ENCODE peak calls at places on chromosomes 3 and 15, in eight cellular contexts. One of them, this sample, is unnamed.

GRCh38 chr15:49900836-49901235 is 218.2 kb downstream of the ATP8B4 start:
- DNase-seq in choroid plexus epithelial cell: no peak
- DNase-seq in activated effector memory CD4-positive, alpha-beta T cell treated with anti-CD3 and anti-CD28 coated beads, Interleukin-2, amount 50 U/mL, for 16 hours: no peak
- DNase-seq in mesendoderm: no peak
- DNase-seq in HT-29: no peak
- DNase-seq in globus pallidus: peak
- DNase-seq in ELR: no peak
- DNase-seq in NCI-H146: no peak
- DNase-seq in this sample: no peak

GRCh38 chr15:52112203-52112750 is 298 bp downstream of the BCL2L10 start:
- DNase-seq in choroid plexus epithelial cell: no peak
- DNase-seq in activated effector memory CD4-positive, alpha-beta T cell treated with anti-CD3 and anti-CD28 coated beads, Interleukin-2, amount 50 U/mL, for 16 hours: peak
- DNase-seq in mesendoderm: no peak
- DNase-seq in HT-29: peak
- DNase-seq in globus pallidus: no peak
- DNase-seq in ELR: no peak
- DNase-seq in NCI-H146: peak
- DNase-seq in this sample: peak

GRCh38 chr3:65669163-65669875 is 369.4 kb downstream of the MAGI1 start:
- DNase-seq in choroid plexus epithelial cell: peak
- DNase-seq in activated effector memory CD4-positive, alpha-beta T cell treated with anti-CD3 and anti-CD28 coated beads, Interleukin-2, amount 50 U/mL, for 16 hours: no peak
- DNase-seq in mesendoderm: no peak
- DNase-seq in HT-29: no peak
- DNase-seq in globus pallidus: no peak
- DNase-seq in ELR: no peak
- DNase-seq in NCI-H146: no peak
- DNase-seq in this sample: no peak

GRCh38 chr3:55826731-55827496 is 339.8 kb upstream of the WNT5A start:
- DNase-seq in choroid plexus epithelial cell: peak
- DNase-seq in activated effector memory CD4-positive, alpha-beta T cell treated with anti-CD3 and anti-CD28 coated beads, Interleukin-2, amount 50 U/mL, for 16 hours: no peak
- DNase-seq in mesendoderm: no peak
- DNase-seq in HT-29: no peak
- DNase-seq in globus pallidus: no peak
- DNase-seq in ELR: no peak
- DNase-seq in NCI-H146: no peak
- DNase-seq in this sample: no peak

GRCh38 chr15:57172925-57173324 is 203.4 kb upstream of the CGNL1 start:
- DNase-seq in choroid plexus epithelial cell: peak
- DNase-seq in activated effector memory CD4-positive, alpha-beta T cell treated with anti-CD3 and anti-CD28 coated beads, Interleukin-2, amount 50 U/mL, for 16 hours: no peak
- DNase-seq in mesendoderm: no peak
- DNase-seq in HT-29: no peak
- DNase-seq in globus pallidus: no peak
- DNase-seq in ELR: no peak
- DNase-seq in NCI-H146: no peak
- DNase-seq in this sample: no peak

GRCh38 chr15:55710286-55710685 is 32.7 kb downstream of the PRTG start:
- DNase-seq in choroid plexus epithelial cell: no peak
- DNase-seq in activated effector memory CD4-positive, alpha-beta T cell treated with anti-CD3 and anti-CD28 coated beads, Interleukin-2, amount 50 U/mL, for 16 hours: no peak
- DNase-seq in mesendoderm: no peak
- DNase-seq in HT-29: no peak
- DNase-seq in globus pallidus: no peak
- DNase-seq in ELR: no peak
- DNase-seq in NCI-H146: no peak
- DNase-seq in this sample: no peak

GRCh38 chr3:194261581-194262063 is 89.5 kb downstream of the CPN2 start:
- DNase-seq in choroid plexus epithelial cell: no peak
- DNase-seq in activated effector memory CD4-positive, alpha-beta T cell treated with anti-CD3 and anti-CD28 coated beads, Interleukin-2, amount 50 U/mL, for 16 hours: peak
- DNase-seq in mesendoderm: no peak
- DNase-seq in HT-29: no peak
- DNase-seq in globus pallidus: no peak
- DNase-seq in ELR: no peak
- DNase-seq in NCI-H146: no peak
- DNase-seq in this sample: no peak

GRCh38 chr3:154656496-154656895 is 226.5 kb upstream of the GPR149 start:
- DNase-seq in choroid plexus epithelial cell: no peak
- DNase-seq in activated effector memory CD4-positive, alpha-beta T cell treated with anti-CD3 and anti-CD28 coated beads, Interleukin-2, amount 50 U/mL, for 16 hours: no peak
- DNase-seq in mesendoderm: no peak
- DNase-seq in HT-29: no peak
- DNase-seq in globus pallidus: no peak
- DNase-seq in ELR: no peak
- DNase-seq in NCI-H146: no peak
- DNase-seq in this sample: no peak

GRCh38 chr15:26641144-26641543 is 131.7 kb downstream of the GABRB3 start:
- DNase-seq in choroid plexus epithelial cell: no peak
- DNase-seq in activated effector memory CD4-positive, alpha-beta T cell treated with anti-CD3 and anti-CD28 coated beads, Interleukin-2, amount 50 U/mL, for 16 hours: no peak
- DNase-seq in mesendoderm: no peak
- DNase-seq in HT-29: no peak
- DNase-seq in globus pallidus: no peak
- DNase-seq in ELR: no peak
- DNase-seq in NCI-H146: no peak
- DNase-seq in this sample: no peak

GRCh38 chr15:55766676-55767075 is 23.7 kb upstream of the PRTG start:
- DNase-seq in choroid plexus epithelial cell: no peak
- DNase-seq in activated effector memory CD4-positive, alpha-beta T cell treated with anti-CD3 and anti-CD28 coated beads, Interleukin-2, amount 50 U/mL, for 16 hours: no peak
- DNase-seq in mesendoderm: no peak
- DNase-seq in HT-29: no peak
- DNase-seq in globus pallidus: no peak
- DNase-seq in ELR: no peak
- DNase-seq in NCI-H146: no peak
- DNase-seq in this sample: no peak

GRCh38 chr3:189212681-189213080 is 40.9 kb downstream of the TPRG1 start:
- DNase-seq in choroid plexus epithelial cell: no peak
- DNase-seq in activated effector memory CD4-positive, alpha-beta T cell treated with anti-CD3 and anti-CD28 coated beads, Interleukin-2, amount 50 U/mL, for 16 hours: no peak
- DNase-seq in mesendoderm: no peak
- DNase-seq in HT-29: no peak
- DNase-seq in globus pallidus: no peak
- DNase-seq in ELR: no peak
- DNase-seq in NCI-H146: no peak
- DNase-seq in this sample: no peak

GRCh38 chr3:136512391-136512790 is 239.8 kb downstream of the STAG1 start:
- DNase-seq in choroid plexus epithelial cell: peak
- DNase-seq in activated effector memory CD4-positive, alpha-beta T cell treated with anti-CD3 and anti-CD28 coated beads, Interleukin-2, amount 50 U/mL, for 16 hours: no peak
- DNase-seq in mesendoderm: no peak
- DNase-seq in HT-29: no peak
- DNase-seq in globus pallidus: no peak
- DNase-seq in ELR: no peak
- DNase-seq in NCI-H146: no peak
- DNase-seq in this sample: no peak

GRCh38 chr3:125003369-125003853 is 52.4 kb downstream of the HEG1 start:
- DNase-seq in choroid plexus epithelial cell: peak
- DNase-seq in activated effector memory CD4-positive, alpha-beta T cell treated with anti-CD3 and anti-CD28 coated beads, Interleukin-2, amount 50 U/mL, for 16 hours: no peak
- DNase-seq in mesendoderm: no peak
- DNase-seq in HT-29: peak
- DNase-seq in globus pallidus: peak
- DNase-seq in ELR: peak
- DNase-seq in NCI-H146: no peak
- DNase-seq in this sample: no peak

GRCh38 chr3:25854214-25854613 is 64.3 kb downstream of the OXSM start:
- DNase-seq in choroid plexus epithelial cell: peak
- DNase-seq in activated effector memory CD4-positive, alpha-beta T cell treated with anti-CD3 and anti-CD28 coated beads, Interleukin-2, amount 50 U/mL, for 16 hours: no peak
- DNase-seq in mesendoderm: no peak
- DNase-seq in HT-29: no peak
- DNase-seq in globus pallidus: no peak
- DNase-seq in ELR: peak
- DNase-seq in NCI-H146: no peak
- DNase-seq in this sample: peak

GRCh38 chr3:152574461-152575079 is 260.4 kb upstream of the P2RY1 start:
- DNase-seq in choroid plexus epithelial cell: peak
- DNase-seq in activated effector memory CD4-positive, alpha-beta T cell treated with anti-CD3 and anti-CD28 coated beads, Interleukin-2, amount 50 U/mL, for 16 hours: peak
- DNase-seq in mesendoderm: peak
- DNase-seq in HT-29: peak
- DNase-seq in globus pallidus: peak
- DNase-seq in ELR: peak
- DNase-seq in NCI-H146: peak
- DNase-seq in this sample: peak

GRCh38 chr15:98442379-98442833 is 205.9 kb upstream of the IGF1R start:
- DNase-seq in choroid plexus epithelial cell: peak
- DNase-seq in activated effector memory CD4-positive, alpha-beta T cell treated with anti-CD3 and anti-CD28 coated beads, Interleukin-2, amount 50 U/mL, for 16 hours: peak
- DNase-seq in mesendoderm: peak
- DNase-seq in HT-29: peak
- DNase-seq in globus pallidus: no peak
- DNase-seq in ELR: peak
- DNase-seq in NCI-H146: peak
- DNase-seq in this sample: peak

GRCh38 chr3:189324538-189325138 is 152.9 kb downstream of the TPRG1 start:
- DNase-seq in choroid plexus epithelial cell: peak
- DNase-seq in activated effector memory CD4-positive, alpha-beta T cell treated with anti-CD3 and anti-CD28 coated beads, Interleukin-2, amount 50 U/mL, for 16 hours: peak
- DNase-seq in mesendoderm: no peak
- DNase-seq in HT-29: peak
- DNase-seq in globus pallidus: no peak
- DNase-seq in ELR: peak
- DNase-seq in NCI-H146: peak
- DNase-seq in this sample: peak

GRCh38 chr15:39514933-39515332 is 65.9 kb upstream of the THBS1 start:
- DNase-seq in choroid plexus epithelial cell: no peak
- DNase-seq in activated effector memory CD4-positive, alpha-beta T cell treated with anti-CD3 and anti-CD28 coated beads, Interleukin-2, amount 50 U/mL, for 16 hours: no peak
- DNase-seq in mesendoderm: no peak
- DNase-seq in HT-29: no peak
- DNase-seq in globus pallidus: no peak
- DNase-seq in ELR: no peak
- DNase-seq in NCI-H146: no peak
- DNase-seq in this sample: no peak

GRCh38 chr3:78754066-78754743 is 1013.6 kb downstream of the ROBO1 start:
- DNase-seq in choroid plexus epithelial cell: peak
- DNase-seq in activated effector memory CD4-positive, alpha-beta T cell treated with anti-CD3 and anti-CD28 coated beads, Interleukin-2, amount 50 U/mL, for 16 hours: no peak
- DNase-seq in mesendoderm: peak
- DNase-seq in HT-29: no peak
- DNase-seq in globus pallidus: peak
- DNase-seq in ELR: peak
- DNase-seq in NCI-H146: no peak
- DNase-seq in this sample: no peak

GRCh38 chr15:41789662-41790061 is 15.4 kb downstream of the MAPKBP1 start:
- DNase-seq in choroid plexus epithelial cell: no peak
- DNase-seq in activated effector memory CD4-positive, alpha-beta T cell treated with anti-CD3 and anti-CD28 coated beads, Interleukin-2, amount 50 U/mL, for 16 hours: no peak
- DNase-seq in mesendoderm: no peak
- DNase-seq in HT-29: no peak
- DNase-seq in globus pallidus: no peak
- DNase-seq in ELR: no peak
- DNase-seq in NCI-H146: no peak
- DNase-seq in this sample: no peak

GRCh38 chr3:153350420-153350819 is 188.4 kb downstream of the RAP2B start:
- DNase-seq in choroid plexus epithelial cell: peak
- DNase-seq in activated effector memory CD4-positive, alpha-beta T cell treated with anti-CD3 and anti-CD28 coated beads, Interleukin-2, amount 50 U/mL, for 16 hours: no peak
- DNase-seq in mesendoderm: peak
- DNase-seq in HT-29: peak
- DNase-seq in globus pallidus: no peak
- DNase-seq in ELR: peak
- DNase-seq in NCI-H146: no peak
- DNase-seq in this sample: no peak

GRCh38 chr3:40504636-40505430 is 1.0 kb upstream of the ZNF620 start:
- DNase-seq in choroid plexus epithelial cell: peak
- DNase-seq in activated effector memory CD4-positive, alpha-beta T cell treated with anti-CD3 and anti-CD28 coated beads, Interleukin-2, amount 50 U/mL, for 16 hours: no peak
- DNase-seq in mesendoderm: peak
- DNase-seq in HT-29: peak
- DNase-seq in globus pallidus: no peak
- DNase-seq in ELR: peak
- DNase-seq in NCI-H146: no peak
- DNase-seq in this sample: peak

GRCh38 chr3:14126017-14126902 is 1.4 kb downstream of the TMEM43 start:
- DNase-seq in choroid plexus epithelial cell: no peak
- DNase-seq in activated effector memory CD4-positive, alpha-beta T cell treated with anti-CD3 and anti-CD28 coated beads, Interleukin-2, amount 50 U/mL, for 16 hours: no peak
- DNase-seq in mesendoderm: no peak
- DNase-seq in HT-29: no peak
- DNase-seq in globus pallidus: no peak
- DNase-seq in ELR: no peak
- DNase-seq in NCI-H146: no peak
- DNase-seq in this sample: no peak

GRCh38 chr3:38835939-38836338 is 19.9 kb upstream of the SCN10A start:
- DNase-seq in choroid plexus epithelial cell: no peak
- DNase-seq in activated effector memory CD4-positive, alpha-beta T cell treated with anti-CD3 and anti-CD28 coated beads, Interleukin-2, amount 50 U/mL, for 16 hours: no peak
- DNase-seq in mesendoderm: no peak
- DNase-seq in HT-29: no peak
- DNase-seq in globus pallidus: no peak
- DNase-seq in ELR: peak
- DNase-seq in NCI-H146: no peak
- DNase-seq in this sample: no peak

GRCh38 chr3:141235661-141236171 is 4.1 kb downstream of the PXYLP1 start:
- DNase-seq in choroid plexus epithelial cell: no peak
- DNase-seq in activated effector memory CD4-positive, alpha-beta T cell treated with anti-CD3 and anti-CD28 coated beads, Interleukin-2, amount 50 U/mL, for 16 hours: no peak
- DNase-seq in mesendoderm: peak
- DNase-seq in HT-29: peak
- DNase-seq in globus pallidus: no peak
- DNase-seq in ELR: no peak
- DNase-seq in NCI-H146: no peak
- DNase-seq in this sample: peak

GRCh38 chr3:58331593-58332152 is 1.0 kb upstream of the PXK start:
- DNase-seq in choroid plexus epithelial cell: no peak
- DNase-seq in activated effector memory CD4-positive, alpha-beta T cell treated with anti-CD3 and anti-CD28 coated beads, Interleukin-2, amount 50 U/mL, for 16 hours: no peak
- DNase-seq in mesendoderm: no peak
- DNase-seq in HT-29: no peak
- DNase-seq in globus pallidus: no peak
- DNase-seq in ELR: no peak
- DNase-seq in NCI-H146: no peak
- DNase-seq in this sample: no peak

GRCh38 chr3:38343797-38344594 is 2.6 kb upstream of the XYLB start:
- DNase-seq in choroid plexus epithelial cell: peak
- DNase-seq in activated effector memory CD4-positive, alpha-beta T cell treated with anti-CD3 and anti-CD28 coated beads, Interleukin-2, amount 50 U/mL, for 16 hours: no peak
- DNase-seq in mesendoderm: no peak
- DNase-seq in HT-29: no peak
- DNase-seq in globus pallidus: no peak
- DNase-seq in ELR: peak
- DNase-seq in NCI-H146: no peak
- DNase-seq in this sample: no peak

GRCh38 chr15:68609618-68610017 is 30.8 kb downstream of the CORO2B start:
- DNase-seq in choroid plexus epithelial cell: peak
- DNase-seq in activated effector memory CD4-positive, alpha-beta T cell treated with anti-CD3 and anti-CD28 coated beads, Interleukin-2, amount 50 U/mL, for 16 hours: no peak
- DNase-seq in mesendoderm: no peak
- DNase-seq in HT-29: no peak
- DNase-seq in globus pallidus: no peak
- DNase-seq in ELR: no peak
- DNase-seq in NCI-H146: no peak
- DNase-seq in this sample: no peak

GRCh38 chr3:62607287-62608029 is 234.1 kb upstream of the FEZF2 start:
- DNase-seq in choroid plexus epithelial cell: peak
- DNase-seq in activated effector memory CD4-positive, alpha-beta T cell treated with anti-CD3 and anti-CD28 coated beads, Interleukin-2, amount 50 U/mL, for 16 hours: no peak
- DNase-seq in mesendoderm: peak
- DNase-seq in HT-29: no peak
- DNase-seq in globus pallidus: no peak
- DNase-seq in ELR: peak
- DNase-seq in NCI-H146: no peak
- DNase-seq in this sample: peak

GRCh38 chr15:97976766-97977503 is 16.4 kb downstream of the ARRDC4 start:
- DNase-seq in choroid plexus epithelial cell: no peak
- DNase-seq in activated effector memory CD4-positive, alpha-beta T cell treated with anti-CD3 and anti-CD28 coated beads, Interleukin-2, amount 50 U/mL, for 16 hours: no peak
- DNase-seq in mesendoderm: no peak
- DNase-seq in HT-29: no peak
- DNase-seq in globus pallidus: no peak
- DNase-seq in ELR: no peak
- DNase-seq in NCI-H146: peak
- DNase-seq in this sample: peak

GRCh38 chr3:81749285-81749684 is 12.2 kb downstream of the GBE1 start:
- DNase-seq in choroid plexus epithelial cell: peak
- DNase-seq in activated effector memory CD4-positive, alpha-beta T cell treated with anti-CD3 and anti-CD28 coated beads, Interleukin-2, amount 50 U/mL, for 16 hours: no peak
- DNase-seq in mesendoderm: peak
- DNase-seq in HT-29: no peak
- DNase-seq in globus pallidus: no peak
- DNase-seq in ELR: peak
- DNase-seq in NCI-H146: no peak
- DNase-seq in this sample: no peak

GRCh38 chr15:50906954-50907865 is 1.3 kb upstream of the AP4E1 start:
- DNase-seq in choroid plexus epithelial cell: no peak
- DNase-seq in activated effector memory CD4-positive, alpha-beta T cell treated with anti-CD3 and anti-CD28 coated beads, Interleukin-2, amount 50 U/mL, for 16 hours: peak
- DNase-seq in mesendoderm: no peak
- DNase-seq in HT-29: peak
- DNase-seq in globus pallidus: peak
- DNase-seq in ELR: peak
- DNase-seq in NCI-H146: no peak
- DNase-seq in this sample: peak

GRCh38 chr15:48671381-48672022 is 26.0 kb upstream of the FBN1 start:
- DNase-seq in choroid plexus epithelial cell: peak
- DNase-seq in activated effector memory CD4-positive, alpha-beta T cell treated with anti-CD3 and anti-CD28 coated beads, Interleukin-2, amount 50 U/mL, for 16 hours: no peak
- DNase-seq in mesendoderm: peak
- DNase-seq in HT-29: no peak
- DNase-seq in globus pallidus: no peak
- DNase-seq in ELR: peak
- DNase-seq in NCI-H146: no peak
- DNase-seq in this sample: no peak

GRCh38 chr3:42700366-42701288 is 2.0 kb downstream of the HHATL start:
- DNase-seq in choroid plexus epithelial cell: no peak
- DNase-seq in activated effector memory CD4-positive, alpha-beta T cell treated with anti-CD3 and anti-CD28 coated beads, Interleukin-2, amount 50 U/mL, for 16 hours: peak
- DNase-seq in mesendoderm: no peak
- DNase-seq in HT-29: no peak
- DNase-seq in globus pallidus: no peak
- DNase-seq in ELR: no peak
- DNase-seq in NCI-H146: no peak
- DNase-seq in this sample: no peak